ENCODE peak calls at places on chromosome 16, in four cellular contexts. N is cardiac muscle cell, R is brain microvascular endothelial cell, O is prostate gland. S is an unnamed sample.

GRCh38 chr16:50509521-50510341 is 38.5 kb upstream of the NKD1 start:
- DNase-seq in N (peak), R (peak), O (no peak), S (no peak)

GRCh38 chr16:79876332-79876730 is 275.8 kb upstream of the MAF start:
- DNase-seq in N (no peak), R (no peak), O (no peak), S (no peak)

GRCh38 chr16:89017956-89018604 is 41.1 kb upstream of the CBFA2T3 start:
- DNase-seq in N (no peak), R (no peak), O (no peak), S (no peak)

GRCh38 chr16:88393034-88393433 is 10.3 kb downstream of the ZNF469 start:
- DNase-seq in N (no peak), R (no peak), O (no peak), S (no peak)

GRCh38 chr16:53773150-53773846 is 69.3 kb downstream of the FTO start:
- DNase-seq in N (peak), R (peak), O (peak), S (peak)

GRCh38 chr16:47424846-47425245 is 36.0 kb downstream of the ITFG1 start:
- DNase-seq in N (no peak), R (no peak), O (no peak), S (no peak)

GRCh38 chr16:47732122-47732805 is 271.1 kb downstream of the PHKB start:
- DNase-seq in N (no peak), R (peak), O (no peak), S (peak)

GRCh38 chr16:89009343-89010209 is 32.6 kb upstream of the CBFA2T3 start:
- DNase-seq in N (peak), R (no peak), O (no peak), S (no peak)

GRCh38 chr16:31427441-31428276 is 501 bp downstream of the COX6A2 start:
- DNase-seq in N (no peak), R (no peak), O (no peak), S (no peak)

GRCh38 chr16:84228321-84228838 is 11.4 kb downstream of the KCNG4 start:
- DNase-seq in N (no peak), R (peak), O (no peak), S (peak)

GRCh38 chr16:55357241-55357640 is 33.2 kb downstream of the IRX6 start:
- DNase-seq in N (no peak), R (no peak), O (no peak), S (no peak)

GRCh38 chr16:53822936-53823529 is 119.1 kb downstream of the FTO start:
- DNase-seq in N (no peak), R (no peak), O (no peak), S (no peak)

GRCh38 chr16:86117756-86118155 is 218.8 kb downstream of the IRF8 start:
- DNase-seq in N (no peak), R (no peak), O (no peak), S (no peak)

GRCh38 chr16:11034481-11034931 is 90.1 kb downstream of the CLEC16A start:
- DNase-seq in N (peak), R (no peak), O (no peak), S (no peak)

GRCh38 chr16:22897184-22897583 is 83.2 kb downstream of the HS3ST2 start:
- DNase-seq in N (no peak), R (no peak), O (no peak), S (no peak)

GRCh38 chr16:10579965-10580918 is at the start of gene EMP2:
- DNase-seq in N (peak), R (peak), O (peak), S (no peak)

GRCh38 chr16:17718495-17718894 is 247.7 kb upstream of the XYLT1 start:
- DNase-seq in N (no peak), R (no peak), O (no peak), S (no peak)

GRCh38 chr16:59108374-59108773 is 374.3 kb upstream of the GOT2 start:
- DNase-seq in N (no peak), R (no peak), O (no peak), S (no peak)

GRCh38 chr16:72111653-72112451 is 18.2 kb downstream of the DHX38 start:
- DNase-seq in N (no peak), R (no peak), O (no peak), S (no peak)

GRCh38 chr16:50666658-50667496 is 14.2 kb downstream of the SNX20 start:
- DNase-seq in N (no peak), R (no peak), O (no peak), S (no peak)

GRCh38 chr16:20598832-20599469 is 22.8 kb upstream of the ACSM2B start:
- DNase-seq in N (peak), R (no peak), O (no peak), S (no peak)

GRCh38 chr16:7805997-7806396 is 473.4 kb downstream of the RBFOX1 start:
- DNase-seq in N (no peak), R (no peak), O (no peak), S (no peak)

GRCh38 chr16:21646721-21647561 is 5.5 kb downstream of the IGSF6 start:
- DNase-seq in N (no peak), R (no peak), O (no peak), S (no peak)

GRCh38 chr16:85716680-85717038 is 27.9 kb upstream of the GINS2 start:
- DNase-seq in N (no peak), R (no peak), O (no peak), S (no peak)

GRCh38 chr16:57032931-57033330 is 43.6 kb downstream of the NLRC5 start:
- DNase-seq in N (no peak), R (no peak), O (no peak), S (peak)

GRCh38 chr16:50804290-50804907 is 62.5 kb downstream of the CYLD start:
- DNase-seq in N (peak), R (no peak), O (no peak), S (no peak)

GRCh38 chr16:54197758-54198157 is 88.8 kb downstream of the IRX3 start:
- DNase-seq in N (no peak), R (no peak), O (no peak), S (no peak)

GRCh38 chr16:57667526-57668258 is 414 bp upstream of the ADGRG3 start:
- DNase-seq in N (no peak), R (peak), O (no peak), S (no peak)

GRCh38 chr16:56628486-56629035 is 3.0 kb downstream of the MT1E start:
- DNase-seq in N (no peak), R (no peak), O (no peak), S (no peak)

GRCh38 chr16:10683160-10683559 is 11.6 kb downstream of the TEKT5 start:
- DNase-seq in N (no peak), R (no peak), O (no peak), S (no peak)

GRCh38 chr16:11668590-11669379 is 530 bp downstream of the SNN start:
- DNase-seq in N (no peak), R (no peak), O (no peak), S (no peak)

GRCh38 chr16:82629441-82630027 is 2.8 kb downstream of the CDH13 start:
- DNase-seq in N (no peak), R (peak), O (peak), S (peak)

GRCh38 chr16:86625029-86625428 is 46.7 kb downstream of the FOXL1 start:
- DNase-seq in N (no peak), R (no peak), O (peak), S (no peak)

GRCh38 chr16:48959204-48959603 is 322.4 kb downstream of the CBLN1 start:
- DNase-seq in N (peak), R (no peak), O (no peak), S (no peak)

GRCh38 chr16:87201052-87201451 is 116.1 kb downstream of the C16orf95 start:
- DNase-seq in N (no peak), R (peak), O (no peak), S (peak)

GRCh38 chr16:8869212-8869987 is 594 bp upstream of the CARHSP1 start:
- DNase-seq in N (no peak), R (no peak), O (no peak), S (no peak)

GRCh38 chr16:14003119-14003570 is 68.0 kb upstream of the MRTFB start:
- DNase-seq in N (peak), R (peak), O (peak), S (no peak)

GRCh38 chr16:58021661-58022551 is 3.6 kb upstream of the MMP15 start:
- DNase-seq in N (no peak), R (peak), O (no peak), S (no peak)

GRCh38 chr16:62966626-62967025 is 930.4 kb upstream of the CDH8 start:
- DNase-seq in N (no peak), R (no peak), O (no peak), S (no peak)

DNA sequence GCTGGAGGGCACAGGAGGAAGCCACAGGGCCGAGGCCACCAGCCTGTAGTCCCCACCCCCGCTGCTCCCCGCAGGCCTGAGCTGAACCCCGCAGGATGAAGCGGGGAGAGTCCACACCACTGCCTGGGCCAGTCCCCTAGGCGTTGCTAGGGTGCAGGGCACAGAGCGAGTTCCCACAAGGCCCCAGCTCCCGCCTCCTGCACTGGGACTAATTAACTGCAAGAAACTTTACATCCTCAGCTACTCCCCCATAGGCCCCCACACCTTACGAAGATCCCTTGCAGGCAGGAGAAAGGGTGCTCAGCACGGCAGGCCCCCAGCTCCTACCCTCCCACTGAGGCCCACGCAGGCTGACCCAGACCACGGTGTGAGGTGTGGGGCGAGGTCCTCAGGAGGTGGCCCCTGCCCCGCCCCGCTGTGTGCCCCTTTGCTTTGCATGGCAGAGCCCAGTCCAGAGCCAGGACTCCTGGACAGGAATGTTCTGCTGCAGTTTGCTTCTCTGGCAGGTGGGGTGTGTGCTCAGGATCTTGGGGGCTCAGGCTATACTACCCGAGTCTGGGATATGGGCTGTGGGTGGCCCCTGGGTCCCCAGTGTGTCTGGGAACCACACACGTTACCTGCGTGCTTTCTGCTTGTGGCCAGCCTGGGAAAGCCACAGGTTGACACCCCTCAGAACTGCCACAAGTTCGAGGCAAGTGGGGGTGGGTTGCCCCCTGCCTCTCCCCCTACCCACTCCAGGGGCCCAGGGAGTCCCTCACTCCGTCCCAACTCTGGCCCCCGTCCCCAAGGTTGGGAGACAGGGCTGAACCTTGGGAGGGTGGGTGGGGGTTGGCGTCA is 1.2 kb downstream of the GNG13 start:
- DNase-seq in N (no peak), R (no peak), O (no peak), S (no peak)
- TF ChIP-seq CTCF in N (no peak), R (no peak), O (no peak), S (no peak)

DNA sequence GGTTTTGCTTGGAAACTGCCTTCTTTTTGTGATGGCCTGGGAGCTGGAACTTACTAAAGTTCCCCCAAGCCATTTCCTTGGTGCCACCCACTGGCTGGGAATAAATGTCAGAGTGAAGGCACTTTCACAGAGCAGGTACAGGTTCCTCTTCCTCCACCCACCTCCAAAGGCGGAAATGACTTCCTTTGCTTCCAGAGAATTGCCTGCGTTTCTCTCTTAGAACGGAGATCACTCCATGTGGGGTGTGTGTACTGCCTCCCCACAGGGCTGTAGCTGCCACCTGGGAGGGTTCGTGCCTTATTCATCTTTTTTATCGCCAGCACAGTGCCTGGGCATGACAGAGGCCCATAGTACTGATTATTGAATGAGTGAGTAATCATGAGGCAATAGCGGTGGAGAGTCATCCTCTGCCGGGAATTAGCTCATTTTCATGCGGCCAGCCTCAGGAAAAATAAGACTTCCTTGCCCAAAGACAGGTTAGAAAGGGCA is 32.2 kb upstream of the HAS3 start:
- DNase-seq in N (no peak), R (peak), O (no peak), S (no peak)
- H3K4me3 ChIP-seq in N (no peak), R (no peak), O (no peak), S (no peak)

DNA sequence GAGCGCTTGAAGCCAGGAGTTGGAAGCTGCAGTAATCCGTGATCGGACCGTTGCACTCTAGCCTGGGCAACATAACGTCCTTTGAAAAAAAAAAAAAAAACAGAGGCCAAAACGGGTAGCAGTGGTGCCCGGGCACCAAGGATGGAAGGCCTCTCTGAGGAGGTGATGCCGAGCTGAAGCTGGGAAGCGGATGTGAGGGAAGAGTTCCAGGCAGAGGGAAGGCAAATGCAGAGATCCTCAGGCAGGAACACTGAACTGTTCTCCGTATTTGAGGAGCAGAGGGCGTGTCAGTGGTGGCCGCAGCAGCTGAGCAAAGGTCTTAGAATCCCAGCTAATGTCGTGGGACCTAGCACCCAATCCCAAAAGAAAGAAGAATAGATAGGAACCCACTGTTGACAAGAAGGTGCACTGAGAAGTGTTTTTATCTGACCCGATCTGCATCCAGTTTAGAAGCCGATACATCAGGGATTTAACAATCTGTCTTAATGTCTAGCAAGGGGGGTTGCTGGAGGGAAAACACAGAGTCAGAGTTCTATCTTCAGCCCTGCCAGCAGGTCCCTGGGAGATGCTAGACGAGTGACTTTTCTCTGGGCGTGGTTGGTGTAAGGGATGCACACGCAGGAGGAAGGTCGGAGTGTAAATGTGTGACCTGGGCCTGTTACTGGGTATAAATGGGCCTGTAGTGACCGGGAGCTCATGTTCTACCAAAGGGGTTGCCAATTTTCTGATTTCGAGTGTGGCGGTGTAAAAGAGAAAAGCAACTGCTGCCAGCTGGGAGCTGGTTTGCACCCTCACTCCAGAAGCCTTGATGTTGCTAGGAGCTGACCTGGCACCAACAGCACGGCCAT is 873 bp upstream of the KCTD13 start:
- DNase-seq in N (no peak), R (no peak), O (peak), S (no peak)
- TF ChIP-seq CTCF in N (no peak), R (no peak), O (no peak), S (no peak)

DNA sequence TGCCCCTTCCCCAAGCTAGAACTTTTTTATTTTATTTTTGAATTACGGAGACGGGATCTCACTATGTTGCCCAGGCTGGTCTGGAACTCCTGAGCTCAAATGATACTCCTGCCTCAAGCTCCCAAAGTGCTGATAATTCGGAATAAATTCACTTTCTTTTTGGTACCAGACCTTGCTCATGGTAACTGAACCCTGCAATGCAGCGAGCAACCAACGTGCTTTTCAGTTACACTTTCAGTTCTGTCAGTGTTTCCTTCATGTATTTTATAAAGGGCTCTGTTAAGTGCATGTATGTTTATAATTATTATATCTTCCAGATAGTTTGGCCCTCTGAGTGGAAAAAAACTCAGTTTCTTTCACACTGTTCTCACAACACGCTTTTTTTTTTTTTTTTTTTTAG is 13.9 kb downstream of the C16orf96 start:
- DNase-seq in N (no peak), R (no peak), O (no peak), S (no peak)
- H3K4me3 ChIP-seq in N (no peak), R (no peak), O (no peak), S (no peak)

GRCh38 chr16:27429981-27430441 is 28.0 kb downstream of the IL21R start:
- DNase-seq in N (no peak), R (no peak), O (no peak), S (no peak)

GRCh38 chr16:27429330-27429871 is 27.4 kb downstream of the IL21R start:
- DNase-seq in N (no peak), R (no peak), O (no peak), S (no peak)

GRCh38 chr16:27426423-27427408 is 24.7 kb downstream of the IL21R start:
- DNase-seq in N (no peak), R (peak), O (no peak), S (peak)

GRCh38 chr16:27427538-27427937 is 25.6 kb downstream of the IL21R start:
- DNase-seq in N (no peak), R (no peak), O (no peak), S (no peak)

DNA sequence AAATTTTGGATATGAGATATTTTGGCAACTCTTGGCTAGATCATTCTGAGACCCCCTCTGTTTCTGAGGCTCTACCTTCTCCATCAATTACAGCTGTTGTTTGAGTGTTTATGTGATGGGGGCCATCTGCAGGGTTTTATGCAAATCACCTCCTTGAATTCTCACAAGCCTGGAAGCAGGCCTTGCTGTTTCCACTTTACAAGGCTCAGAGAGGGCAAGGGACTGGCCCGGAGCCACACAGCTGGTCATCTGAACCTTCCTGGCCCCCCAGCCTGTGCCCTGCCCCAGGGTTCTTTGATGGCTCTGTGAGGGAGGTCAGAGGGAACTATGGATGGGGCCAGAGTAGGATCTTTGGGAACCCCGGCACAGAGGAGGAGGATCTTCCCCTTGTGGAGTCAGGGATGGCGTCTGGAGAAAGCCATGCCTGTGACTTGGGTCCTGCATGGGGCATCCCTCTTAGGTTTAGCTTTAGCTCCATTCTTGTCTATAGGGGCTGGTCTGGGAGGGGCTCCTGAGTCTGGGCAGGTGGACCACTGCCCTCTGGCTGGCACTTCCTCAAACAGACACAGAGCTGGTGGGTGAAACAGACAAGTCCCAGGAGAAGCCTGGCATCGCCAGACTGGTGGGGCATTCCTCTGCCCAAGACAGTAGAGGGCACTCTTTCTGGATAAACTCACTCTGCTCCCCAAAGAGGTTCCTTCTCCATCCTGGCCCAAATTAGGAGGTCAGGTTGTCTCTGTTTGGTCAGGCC is 26.2 kb downstream of the IL21R start:
- DNase-seq in N (no peak), R (no peak), O (no peak), S (no peak)
- TF ChIP-seq CTCF in N (peak), R (peak), O (no peak), S (no peak)

S was measured in astrocyte of the cerebellum.